ENCODE peak calls at places on chromosomes 1 and 21, in five cellular contexts. G is esophagus squamous epithelium, F is lower lobe of right lung, T is nephron progenitor cell, Q is AG04450. I is an unnamed sample.
A peak's percentile ranks its signal among the peaks of the same experiment; 100 is the strongest.

GRCh38 chr1:183273300-183273699 is 87.2 kb downstream of the LAMC2 start:
- DNase-seq in F (no peak), G (no peak), Q (no peak), T (no peak), I (no peak)

GRCh38 chr1:235468970-235469369 is 35.3 kb downstream of the B3GALNT2 start:
- DNase-seq in Q (peak; percentile 8), G (no peak), F (no peak), T (no peak), I (no peak)

GRCh38 chr1:216523449-216524190 is 100.4 kb upstream of the USH2A start:
- DNase-seq in T (no peak), Q (peak; percentile 66), G (no peak), F (no peak), I (no peak)

GRCh38 chr1:18246543-18246942 is 138.9 kb downstream of the IGSF21 start:
- DNase-seq in Q (no peak), F (no peak), T (no peak), G (no peak), I (no peak)

GRCh38 chr1:154961207-154961496 is 430 bp downstream of the PYGO2 start:
- DNase-seq in F (no peak), G (no peak), Q (no peak), T (peak; percentile 81), I (no peak)

GRCh38 chr1:83999316-83999819 is 436 bp upstream of the TTLL7 start:
- DNase-seq in G (no peak), Q (peak; percentile 37), F (peak; percentile 83), T (no peak), I (peak; percentile 76)

GRCh38 chr1:64490204-64490818 is 20.4 kb downstream of the CACHD1 start:
- DNase-seq in Q (no peak), F (no peak), G (no peak), T (no peak), I (no peak)

GRCh38 chr1:88060112-88060673 is 623.9 kb upstream of the PKN2 start:
- DNase-seq in F (no peak), G (no peak), T (no peak), Q (no peak), I (no peak)

GRCh38 chr1:54997711-54997986 is 1.1 kb upstream of the BSND start:
- DNase-seq in Q (no peak), T (no peak), F (no peak), G (no peak), I (no peak)

GRCh38 chr1:89743788-89744187 is 77.0 kb upstream of the LRRC8D start:
- DNase-seq in G (no peak), Q (no peak), F (no peak), T (no peak), I (no peak)

GRCh38 chr1:244052011-244052727 is 1.1 kb downstream of the ZBTB18 start:
- DNase-seq in Q (no peak), G (no peak), T (no peak), F (no peak), I (no peak)

GRCh38 chr1:3892748-3893147 is 7.3 kb downstream of the C1orf174 start:
- DNase-seq in F (peak; percentile 69), G (no peak), Q (no peak), T (no peak), I (no peak)

GRCh38 chr21:14382835-14383595 is at the start of gene HSPA13:
- DNase-seq in G (peak; percentile 94), F (peak; percentile 100), Q (peak; percentile 99), T (peak; percentile 97), I (peak; percentile 91)
- TF ChIP-seq CTCF in G (no peak), F (no peak), Q (peak; percentile 13), T (no peak), I (no peak)

GRCh38 chr1:167207940-167208623 is 12.6 kb upstream of the POU2F1 start:
- DNase-seq in F (no peak), T (no peak), Q (no peak), G (no peak), I (no peak)
- TF ChIP-seq CTCF in F (peak; percentile 11), T (no peak), Q (peak; percentile 21), G (peak; percentile 11), I (no peak)

GRCh38 chr1:214338212-214338611 is 57.3 kb downstream of the SMYD2 start:
- DNase-seq in T (no peak), F (no peak), Q (no peak), G (no peak), I (no peak)

GRCh38 chr1:214337536-214337935 is 56.6 kb downstream of the SMYD2 start:
- DNase-seq in Q (peak; percentile 34), G (no peak), T (no peak), F (no peak), I (no peak)

GRCh38 chr1:214341459-214341858 is 60.5 kb downstream of the SMYD2 start:
- DNase-seq in F (no peak), G (no peak), Q (no peak), T (no peak), I (no peak)

GRCh38 chr1:214344897-214345296 is 63.9 kb downstream of the SMYD2 start:
- DNase-seq in Q (no peak), G (no peak), T (no peak), F (no peak), I (no peak)

DNA sequence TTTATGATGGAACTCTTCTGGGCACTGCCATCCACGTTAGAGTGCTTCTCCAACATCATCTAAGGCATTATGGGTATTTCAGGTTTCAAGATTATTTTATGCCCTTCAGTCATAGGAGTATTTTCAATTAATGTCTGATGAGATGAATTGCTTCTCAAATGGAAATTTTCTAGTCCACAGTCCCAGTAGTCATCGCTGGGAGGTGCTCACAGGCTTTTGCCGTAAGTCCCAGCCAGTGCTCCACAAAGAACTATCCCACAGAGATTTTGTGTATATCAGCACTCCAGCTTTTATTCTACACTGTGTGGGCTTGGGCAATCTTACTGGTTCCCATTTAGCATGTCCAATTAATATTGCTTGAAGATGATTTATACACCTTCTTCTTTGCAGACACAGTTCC is 61.0 kb downstream of the SMYD2 start:
- DNase-seq in Q (no peak), T (no peak), G (no peak), F (no peak), I (no peak)
- TF ChIP-seq CTCF in Q (no peak), T (no peak), G (no peak), F (no peak), I (no peak)

GRCh38 chr1:22627331-22627730 is 9.1 kb upstream of the C1QA start:
- DNase-seq in F (no peak), Q (no peak), G (no peak), T (no peak), I (no peak)
- TF ChIP-seq CTCF in F (no peak), Q (no peak), G (no peak), T (no peak), I (no peak)

I was measured in GM20000.